ENCODE peak calls at places on chromosomes 11 and 22, in four cellular contexts. One of them, this sample, is unnamed.

GRCh38 chr11:116981216-116981887 is 116.9 kb downstream of the SIK3 start:
- DNase-seq in EH: peak; percentile 62
- DNase-seq in neuronal stem cell: no peak
- DNase-seq in AG04449: no peak
- DNase-seq in this sample: no peak

GRCh38 chr11:17416492-17416891 is 28.0 kb upstream of the KCNJ11 start:
- DNase-seq in EH: no peak
- DNase-seq in neuronal stem cell: no peak
- DNase-seq in AG04449: no peak
- DNase-seq in this sample: no peak

GRCh38 chr11:62545437-62546243 is 966 bp downstream of the AHNAK start:
- DNase-seq in EH: peak; percentile 94
- DNase-seq in neuronal stem cell: peak; percentile 78
- DNase-seq in AG04449: peak; percentile 57
- DNase-seq in this sample: peak; percentile 47

GRCh38 chr11:61019818-61020405 is 48.4 kb downstream of the CD6 start:
- DNase-seq in EH: no peak
- DNase-seq in neuronal stem cell: no peak
- DNase-seq in AG04449: no peak
- DNase-seq in this sample: no peak

GRCh38 chr11:34380696-34381095 is 22.9 kb upstream of the ABTB2 start:
- DNase-seq in EH: peak; percentile 62
- DNase-seq in neuronal stem cell: no peak
- DNase-seq in AG04449: no peak
- DNase-seq in this sample: no peak

GRCh38 chr22:33105501-33105911 is 47.3 kb upstream of the SYN3 start:
- DNase-seq in EH: peak; percentile 34
- DNase-seq in neuronal stem cell: no peak
- DNase-seq in AG04449: no peak
- DNase-seq in this sample: no peak

GRCh38 chr11:64120951-64121569 is 44.9 kb downstream of the MACROD1 start:
- DNase-seq in EH: peak; percentile 61
- DNase-seq in neuronal stem cell: no peak
- DNase-seq in AG04449: peak; percentile 4
- DNase-seq in this sample: no peak

GRCh38 chr11:60371854-60372253 is 6.5 kb upstream of the MS4A7 start:
- DNase-seq in EH: no peak
- DNase-seq in neuronal stem cell: no peak
- DNase-seq in AG04449: no peak
- DNase-seq in this sample: no peak

This sample was measured in progenitor cell of endocrine pancreas.